ENCODE peak calls at places on chromosomes 12 and 14, in seven cellular contexts. L is lower lobe of right lung; J is CD8-positive, alpha-beta memory T cell; N is heart left ventricle; Y is transverse colon; I is prostate gland; Q is SK-N-SH. A is an unnamed sample. For H3K27me3, the result is how much of the 10 kb centered on the place peaks cover.

GRCh38 chr12:89507015-89507824 is 17.4 kb downstream of the GALNT4 start:
- DNase-seq in L (no peak), J (no peak), N (no peak), Y (peak), I (no peak), Q (no peak), A (no peak)

GRCh38 chr14:47675489-47676300 is at the start of gene MDGA2:
- DNase-seq in L (no peak), J (no peak), N (no peak), Y (no peak), I (no peak), Q (peak), A (no peak)

GRCh38 chr12:19198272-19198671 is 68.7 kb downstream of the PLEKHA5 start:
- DNase-seq in L (no peak), J (no peak), N (no peak), Y (no peak), I (no peak), Q (no peak), A (no peak)

GRCh38 chr14:33210304-33210703 is 271.6 kb downstream of the NPAS3 start:
- DNase-seq in L (no peak), J (no peak), N (no peak), Y (no peak), I (no peak), Q (no peak), A (no peak)

GRCh38 chr12:113472191-113473190 is 820 bp upstream of the LHX5 start:
- DNase-seq in L (no peak), J (no peak), N (no peak), Y (no peak), I (no peak), Q (peak), A (no peak)

GRCh38 chr12:64392221-64392620 is 1.7 kb upstream of the C12orf56 start:
- DNase-seq in L (no peak), J (no peak), N (no peak), Y (no peak), I (no peak), Q (no peak), A (peak)

GRCh38 chr12:130031571-130032189 is 127.9 kb upstream of the TMEM132D start:
- DNase-seq in L (peak), J (peak), N (no peak), Y (peak), I (no peak), Q (peak), A (peak)

GRCh38 chr14:99318091-99318958 is 46.3 kb upstream of the BCL11B start:
- DNase-seq in L (no peak), J (no peak), N (no peak), Y (peak), I (no peak), Q (no peak), A (no peak)

GRCh38 chr12:62813031-62813829 is 121.7 kb downstream of the PPM1H start:
- DNase-seq in L (peak), J (no peak), N (peak), Y (peak), I (peak), Q (peak), A (no peak)

GRCh38 chr12:124660846-124661245 is 93.4 kb upstream of the NCOR2 start:
- DNase-seq in L (no peak), J (no peak), N (no peak), Y (no peak), I (no peak), Q (no peak), A (no peak)

GRCh38 chr14:55512421-55512820 is 67.6 kb upstream of the KTN1 start:
- DNase-seq in L (no peak), J (no peak), N (no peak), Y (no peak), I (no peak), Q (no peak), A (no peak)

GRCh38 chr14:101405171-101405883 is 156.0 kb upstream of the DIO3 start:
- DNase-seq in L (no peak), J (no peak), N (no peak), Y (peak), I (no peak), Q (peak), A (no peak)

GRCh38 chr12:101570022-101570421 is 24.7 kb upstream of the MYBPC1 start:
- DNase-seq in L (no peak), J (no peak), N (no peak), Y (no peak), I (peak), Q (peak), A (no peak)

GRCh38 chr12:101567918-101568317 is 26.9 kb upstream of the MYBPC1 start:
- DNase-seq in L (no peak), J (no peak), N (no peak), Y (no peak), I (no peak), Q (no peak), A (no peak)

GRCh38 chr12:101564912-101565311 is 29.9 kb upstream of the MYBPC1 start:
- DNase-seq in L (no peak), J (no peak), N (no peak), Y (no peak), I (no peak), Q (peak), A (no peak)

GRCh38 chr12:101563197-101563596 is 31.6 kb upstream of the MYBPC1 start:
- DNase-seq in L (no peak), J (no peak), N (no peak), Y (no peak), I (no peak), Q (no peak), A (no peak)

GRCh38 chr12:101566318-101566717 is 28.5 kb upstream of the MYBPC1 start:
- DNase-seq in L (no peak), J (no peak), N (no peak), Y (no peak), I (no peak), Q (no peak), A (no peak)
- H3K27ac ChIP-seq in L (no peak), J (no peak), N (no peak), Y (no peak), I (no peak), Q (no peak), A (no peak)

DNA sequence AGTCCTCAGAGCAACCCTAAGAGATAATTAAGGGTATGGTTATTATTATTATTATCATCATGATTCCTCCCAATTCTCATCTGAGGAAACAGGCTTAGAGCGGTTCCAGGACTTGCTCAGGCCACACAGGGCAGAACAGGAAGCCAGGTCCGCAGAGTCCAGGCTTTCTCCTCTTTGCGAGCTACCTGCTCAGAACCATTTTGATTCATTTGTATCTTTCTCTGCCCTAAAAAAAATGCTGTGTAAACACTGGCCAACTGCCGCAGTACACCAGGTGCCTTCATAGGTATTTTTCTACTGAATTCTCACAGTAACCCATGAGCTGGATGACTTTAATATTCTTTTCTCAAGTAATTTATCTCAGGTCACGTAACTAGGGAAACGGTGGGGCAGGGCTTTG is 45.3 kb downstream of the ST8SIA1 start:
- DNase-seq in L (no peak), J (no peak), N (no peak), Y (no peak), I (no peak), Q (no peak), A (no peak)
- H3K4me3 ChIP-seq in L (no peak), J (no peak), N (no peak), Y (no peak), I (no peak), Q (no peak), A (no peak)

DNA sequence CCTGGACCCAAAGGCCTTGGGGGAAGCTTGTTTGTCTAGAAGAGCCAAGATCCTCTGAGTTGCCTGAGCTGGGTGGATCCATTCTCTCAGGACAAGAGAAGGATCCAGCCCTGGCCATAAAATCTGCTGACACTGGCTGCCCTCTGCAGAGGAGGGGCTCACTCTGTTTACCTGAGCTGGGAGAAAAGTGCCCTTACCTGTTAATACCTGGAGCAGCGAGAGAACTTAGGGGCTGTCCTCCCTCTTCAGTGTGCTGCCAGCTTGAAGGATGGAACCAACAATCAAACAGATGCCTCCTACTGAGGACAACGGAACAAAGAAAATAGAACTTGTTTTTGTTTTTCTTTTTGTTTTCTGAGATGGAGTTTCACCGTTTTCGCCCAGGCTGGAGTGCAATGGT is 7.3 kb upstream of the KRT7 start:
- DNase-seq in L (no peak), J (no peak), N (no peak), Y (no peak), I (no peak), Q (no peak), A (no peak)
- H3K27me3 ChIP-seq in L (under half), J (under half), N (under half), Y (under half), I (under half), Q (under half), A (under half)

GRCh38 chr14:64422753-64423152 is 34.6 kb downstream of the MTHFD1 start:
- DNase-seq in L (no peak), J (no peak), N (no peak), Y (no peak), I (no peak), Q (no peak), A (no peak)
- H3K27ac ChIP-seq in L (no peak), J (no peak), N (no peak), Y (no peak), I (no peak), Q (no peak), A (no peak)

GRCh38 chr14:91506226-91506625 is 3.9 kb downstream of the PPP4R3A start:
- DNase-seq in L (no peak), J (no peak), N (no peak), Y (no peak), I (no peak), Q (no peak), A (no peak)
- H3K4me3 ChIP-seq in L (no peak), J (no peak), N (no peak), Y (no peak), I (no peak), Q (peak), A (no peak)

DNA sequence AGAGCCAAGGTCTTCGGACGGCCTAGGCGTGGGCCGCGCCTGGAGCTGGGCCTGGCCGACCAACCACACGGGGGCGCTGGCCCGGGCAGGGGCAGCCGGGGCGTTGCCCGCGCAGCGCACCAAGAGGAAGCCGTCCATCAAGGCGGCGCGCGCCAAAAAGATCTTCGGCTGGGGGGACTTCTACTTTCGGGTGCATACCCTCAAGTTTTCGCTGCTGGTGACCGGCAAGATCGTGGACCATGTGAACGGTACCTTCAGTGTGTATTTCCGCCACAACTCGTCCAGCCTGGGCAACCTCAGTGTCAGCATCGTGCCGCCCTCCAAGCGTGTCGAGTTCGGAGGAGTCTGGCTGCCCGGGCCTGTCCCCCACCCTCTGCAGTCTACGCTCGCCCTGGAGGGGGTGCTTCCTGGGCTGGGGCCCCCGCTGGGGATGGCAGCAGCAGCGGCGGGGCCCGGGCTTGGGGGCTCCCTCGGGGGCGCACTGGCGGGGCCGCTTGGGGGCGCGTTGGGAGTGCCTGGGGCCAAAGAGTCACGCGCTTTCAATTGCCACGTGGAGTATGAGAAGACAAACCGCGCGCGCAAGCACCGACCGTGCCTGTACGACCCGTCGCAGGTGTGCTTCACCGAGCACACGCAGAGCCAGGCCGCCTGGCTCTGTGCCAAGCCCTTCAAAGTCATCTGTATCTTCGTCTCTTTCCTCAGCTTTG is 4.4 kb upstream of the SHMT2 start:
- DNase-seq in L (peak), J (peak), N (no peak), Y (peak), I (no peak), Q (no peak), A (peak)
- H3K27me3 ChIP-seq in L (half or more), J (half or more), N (under half), Y (half or more), I (under half), Q (under half), A (half or more)

DNA sequence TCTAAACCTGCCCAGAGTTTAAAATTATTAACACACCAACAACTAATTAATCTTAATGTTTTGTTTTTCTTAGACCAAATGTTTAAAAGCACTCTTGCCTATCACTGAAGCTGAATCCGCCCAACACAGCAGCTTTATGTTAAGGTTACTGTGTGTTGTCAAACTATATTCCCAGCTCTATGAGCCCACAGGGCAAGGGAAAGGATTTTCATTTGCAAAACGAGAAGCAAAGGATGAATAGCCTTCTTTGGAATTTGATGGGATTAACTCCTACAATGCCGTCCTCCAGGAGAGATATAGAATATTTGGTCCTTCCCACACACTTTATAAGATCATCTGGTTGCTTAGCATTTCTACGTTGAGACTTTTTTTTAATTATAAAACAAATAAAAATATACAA is 43.7 kb downstream of the DUSP16 start:
- DNase-seq in L (no peak), J (no peak), N (no peak), Y (no peak), I (no peak), Q (no peak), A (no peak)
- H3K27ac ChIP-seq in L (no peak), J (no peak), N (peak), Y (peak), I (no peak), Q (peak), A (no peak)

GRCh38 chr12:79929065-79929464 is 5.8 kb downstream of the PPP1R12A start:
- DNase-seq in L (no peak), J (no peak), N (no peak), Y (no peak), I (no peak), Q (no peak), A (no peak)

GRCh38 chr12:79921786-79922185 is 13.1 kb downstream of the PPP1R12A start:
- DNase-seq in L (no peak), J (no peak), N (no peak), Y (peak), I (no peak), Q (no peak), A (no peak)

GRCh38 chr12:79927772-79928474 is 7.0 kb downstream of the PPP1R12A start:
- DNase-seq in L (no peak), J (peak), N (no peak), Y (no peak), I (no peak), Q (no peak), A (peak)

GRCh38 chr12:79926951-79927350 is 7.9 kb downstream of the PPP1R12A start:
- DNase-seq in L (no peak), J (no peak), N (no peak), Y (no peak), I (no peak), Q (no peak), A (no peak)

DNA sequence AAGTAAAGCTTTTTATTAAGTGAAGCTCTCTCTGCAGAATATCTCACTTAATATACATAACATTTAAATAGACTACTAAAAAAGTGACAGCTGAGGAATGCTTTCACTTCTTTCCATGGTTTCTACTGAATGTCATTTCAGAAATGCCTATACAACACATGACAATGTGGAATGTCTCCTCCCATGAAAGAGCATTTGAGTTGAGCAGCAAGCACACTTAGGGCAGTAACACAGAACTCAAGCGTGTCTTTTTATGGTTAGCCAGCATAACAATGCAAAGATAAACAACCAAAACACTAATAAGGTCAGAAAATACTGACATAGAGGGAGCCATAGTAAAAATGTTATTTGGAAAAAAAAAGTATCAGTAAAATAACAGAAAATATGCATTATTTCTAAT is 9.4 kb downstream of the PPP1R12A start:
- DNase-seq in L (no peak), J (no peak), N (no peak), Y (no peak), I (no peak), Q (no peak), A (no peak)
- H3K4me3 ChIP-seq in L (no peak), J (no peak), N (no peak), Y (no peak), I (no peak), Q (no peak), A (no peak)

DNA sequence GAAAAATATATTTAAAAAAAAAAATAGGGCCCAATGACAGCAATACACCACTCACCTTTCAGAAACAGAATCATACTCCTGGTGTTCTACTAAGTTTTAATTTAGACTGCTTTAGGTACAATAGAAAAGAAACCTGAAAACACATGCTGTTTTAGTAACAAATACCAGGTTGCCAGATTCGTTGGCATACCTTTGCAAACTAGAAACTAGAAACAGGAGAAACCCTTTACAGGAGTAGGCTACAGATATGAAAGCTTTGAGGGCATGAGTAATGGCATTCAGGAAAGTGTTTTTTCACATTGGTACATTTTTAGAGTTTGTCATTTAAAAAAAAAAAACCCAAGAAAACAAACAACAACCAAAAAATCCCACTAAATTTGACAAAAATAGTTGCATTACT is 4.1 kb downstream of the SIX1 start:
- DNase-seq in L (no peak), J (no peak), N (no peak), Y (no peak), I (no peak), Q (no peak), A (no peak)
- H3K27me3 ChIP-seq in L (half or more), J (half or more), N (half or more), Y (half or more), I (under half), Q (under half), A (under half)

GRCh38 chr14:23621932-23622495 is 14.2 kb upstream of the DHRS2 start:
- DNase-seq in L (no peak), J (no peak), N (no peak), Y (no peak), I (no peak), Q (no peak), A (no peak)

GRCh38 chr14:23624830-23625404 is 11.2 kb upstream of the DHRS2 start:
- DNase-seq in L (no peak), J (no peak), N (no peak), Y (no peak), I (no peak), Q (no peak), A (no peak)

GRCh38 chr14:23623962-23624361 is 12.2 kb upstream of the DHRS2 start:
- DNase-seq in L (no peak), J (no peak), N (peak), Y (no peak), I (no peak), Q (no peak), A (no peak)

GRCh38 chr14:23621204-23621931 is 14.8 kb upstream of the DHRS2 start:
- DNase-seq in L (no peak), J (no peak), N (no peak), Y (no peak), I (no peak), Q (no peak), A (no peak)

GRCh38 chr14:23622990-23623389 is 13.2 kb upstream of the DHRS2 start:
- DNase-seq in L (no peak), J (no peak), N (peak), Y (no peak), I (no peak), Q (no peak), A (no peak)
- H3K27ac ChIP-seq in L (no peak), J (no peak), N (no peak), Y (no peak), I (no peak), Q (no peak), A (no peak)

A was measured in naive thymus-derived CD4-positive, alpha-beta T cell.